ENCODE peak calls at places on chromosome 10, in four cellular contexts. One of them, this sample, is unnamed.

GRCh38 chr10:71707240-71707789 is 12.3 kb downstream of the C10orf105 start:
- DNase-seq in T-cell: no peak
- DNase-seq in heart left ventricle: no peak
- DNase-seq in activated T-cell treated with anti-CD3 and anti-CD28 coated beads, Interleukin-2, amount 50 U/mL, for 48 hours: no peak
- DNase-seq in this sample: no peak

GRCh38 chr10:69769395-69769989 is 32.2 kb upstream of the COL13A1 start:
- DNase-seq in heart left ventricle: peak
- DNase-seq in activated T-cell treated with anti-CD3 and anti-CD28 coated beads, Interleukin-2, amount 50 U/mL, for 48 hours: no peak
- DNase-seq in T-cell: no peak
- DNase-seq in this sample: no peak

GRCh38 chr10:5317547-5318107 is 47.1 kb upstream of the UCN3 start:
- DNase-seq in T-cell: peak
- DNase-seq in heart left ventricle: no peak
- DNase-seq in activated T-cell treated with anti-CD3 and anti-CD28 coated beads, Interleukin-2, amount 50 U/mL, for 48 hours: peak
- DNase-seq in this sample: no peak

GRCh38 chr10:86757110-86757790 is 831 bp downstream of the BMPR1A start:
- DNase-seq in heart left ventricle: peak
- DNase-seq in activated T-cell treated with anti-CD3 and anti-CD28 coated beads, Interleukin-2, amount 50 U/mL, for 48 hours: peak
- DNase-seq in T-cell: peak
- DNase-seq in this sample: peak

GRCh38 chr10:33539137-33539536 is 204.7 kb upstream of the NRP1 start:
- DNase-seq in T-cell: no peak
- DNase-seq in activated T-cell treated with anti-CD3 and anti-CD28 coated beads, Interleukin-2, amount 50 U/mL, for 48 hours: no peak
- DNase-seq in heart left ventricle: no peak
- DNase-seq in this sample: no peak

GRCh38 chr10:31939797-31940708 is 11.4 kb upstream of the ARHGAP12 start:
- DNase-seq in activated T-cell treated with anti-CD3 and anti-CD28 coated beads, Interleukin-2, amount 50 U/mL, for 48 hours: no peak
- DNase-seq in heart left ventricle: no peak
- DNase-seq in T-cell: no peak
- DNase-seq in this sample: no peak

GRCh38 chr10:73459683-73460314 is 26.4 kb upstream of the MSS51 start:
- DNase-seq in activated T-cell treated with anti-CD3 and anti-CD28 coated beads, Interleukin-2, amount 50 U/mL, for 48 hours: no peak
- DNase-seq in heart left ventricle: no peak
- DNase-seq in T-cell: no peak
- DNase-seq in this sample: no peak

GRCh38 chr10:115829501-115830215 is 443.3 kb downstream of the GFRA1 start:
- DNase-seq in heart left ventricle: no peak
- DNase-seq in activated T-cell treated with anti-CD3 and anti-CD28 coated beads, Interleukin-2, amount 50 U/mL, for 48 hours: no peak
- DNase-seq in T-cell: no peak
- DNase-seq in this sample: no peak

GRCh38 chr10:47028466-47028865 is 117.2 kb downstream of the PTPN20 start:
- DNase-seq in activated T-cell treated with anti-CD3 and anti-CD28 coated beads, Interleukin-2, amount 50 U/mL, for 48 hours: no peak
- DNase-seq in heart left ventricle: peak
- DNase-seq in T-cell: no peak
- DNase-seq in this sample: peak

GRCh38 chr10:24952146-24952700 is at the start of gene PRTFDC1:
- DNase-seq in activated T-cell treated with anti-CD3 and anti-CD28 coated beads, Interleukin-2, amount 50 U/mL, for 48 hours: peak
- DNase-seq in heart left ventricle: peak
- DNase-seq in T-cell: peak
- DNase-seq in this sample: peak

GRCh38 chr10:68345621-68346020 is 12.9 kb upstream of the PBLD start:
- DNase-seq in activated T-cell treated with anti-CD3 and anti-CD28 coated beads, Interleukin-2, amount 50 U/mL, for 48 hours: no peak
- DNase-seq in heart left ventricle: no peak
- DNase-seq in T-cell: no peak
- DNase-seq in this sample: no peak

GRCh38 chr10:78925800-78926319 is 142.9 kb upstream of the ZMIZ1 start:
- DNase-seq in activated T-cell treated with anti-CD3 and anti-CD28 coated beads, Interleukin-2, amount 50 U/mL, for 48 hours: no peak
- DNase-seq in T-cell: no peak
- DNase-seq in heart left ventricle: no peak
- DNase-seq in this sample: no peak

GRCh38 chr10:91796332-91797076 is 1.7 kb upstream of the TNKS2 start:
- DNase-seq in heart left ventricle: peak
- DNase-seq in T-cell: peak
- DNase-seq in activated T-cell treated with anti-CD3 and anti-CD28 coated beads, Interleukin-2, amount 50 U/mL, for 48 hours: peak
- DNase-seq in this sample: peak

GRCh38 chr10:46251857-46252847 is 34.6 kb upstream of the ANTXRL start:
- DNase-seq in T-cell: no peak
- DNase-seq in heart left ventricle: peak
- DNase-seq in activated T-cell treated with anti-CD3 and anti-CD28 coated beads, Interleukin-2, amount 50 U/mL, for 48 hours: no peak
- DNase-seq in this sample: no peak

GRCh38 chr10:26486985-26487850 is 49.1 kb downstream of the APBB1IP start:
- DNase-seq in heart left ventricle: no peak
- DNase-seq in T-cell: peak
- DNase-seq in activated T-cell treated with anti-CD3 and anti-CD28 coated beads, Interleukin-2, amount 50 U/mL, for 48 hours: peak
- DNase-seq in this sample: no peak

GRCh38 chr10:48731654-48732053 is 47.0 kb downstream of the WDFY4 start:
- DNase-seq in T-cell: no peak
- DNase-seq in heart left ventricle: no peak
- DNase-seq in activated T-cell treated with anti-CD3 and anti-CD28 coated beads, Interleukin-2, amount 50 U/mL, for 48 hours: no peak
- DNase-seq in this sample: no peak

GRCh38 chr10:122461729-122462532 is 578 bp downstream of the HTRA1 start:
- DNase-seq in heart left ventricle: no peak
- DNase-seq in activated T-cell treated with anti-CD3 and anti-CD28 coated beads, Interleukin-2, amount 50 U/mL, for 48 hours: no peak
- DNase-seq in T-cell: no peak
- DNase-seq in this sample: no peak

GRCh38 chr10:121732676-121733445 is 134.6 kb upstream of the FGFR2 start:
- DNase-seq in activated T-cell treated with anti-CD3 and anti-CD28 coated beads, Interleukin-2, amount 50 U/mL, for 48 hours: no peak
- DNase-seq in T-cell: no peak
- DNase-seq in heart left ventricle: no peak
- DNase-seq in this sample: no peak

GRCh38 chr10:62554632-62555199 is 180.5 kb downstream of the ZNF365 start:
- DNase-seq in activated T-cell treated with anti-CD3 and anti-CD28 coated beads, Interleukin-2, amount 50 U/mL, for 48 hours: no peak
- DNase-seq in heart left ventricle: no peak
- DNase-seq in T-cell: no peak
- DNase-seq in this sample: peak

GRCh38 chr10:37732685-37733084 is 124.7 kb downstream of the ZNF248 start:
- DNase-seq in activated T-cell treated with anti-CD3 and anti-CD28 coated beads, Interleukin-2, amount 50 U/mL, for 48 hours: no peak
- DNase-seq in T-cell: no peak
- DNase-seq in heart left ventricle: no peak
- DNase-seq in this sample: no peak

GRCh38 chr10:66680886-66681285 is 244.9 kb upstream of the LRRTM3 start:
- DNase-seq in T-cell: no peak
- DNase-seq in heart left ventricle: no peak
- DNase-seq in activated T-cell treated with anti-CD3 and anti-CD28 coated beads, Interleukin-2, amount 50 U/mL, for 48 hours: no peak
- DNase-seq in this sample: no peak

GRCh38 chr10:28492556-28492955 is 40.4 kb upstream of the WAC start:
- DNase-seq in T-cell: no peak
- DNase-seq in activated T-cell treated with anti-CD3 and anti-CD28 coated beads, Interleukin-2, amount 50 U/mL, for 48 hours: no peak
- DNase-seq in heart left ventricle: no peak
- DNase-seq in this sample: no peak

GRCh38 chr10:62038609-62039190 is 137.2 kb downstream of the ARID5B start:
- DNase-seq in activated T-cell treated with anti-CD3 and anti-CD28 coated beads, Interleukin-2, amount 50 U/mL, for 48 hours: peak
- DNase-seq in T-cell: peak
- DNase-seq in heart left ventricle: peak
- DNase-seq in this sample: peak

GRCh38 chr10:80158598-80159127 is 26.1 kb downstream of the PLAC9 start:
- DNase-seq in heart left ventricle: peak
- DNase-seq in T-cell: no peak
- DNase-seq in activated T-cell treated with anti-CD3 and anti-CD28 coated beads, Interleukin-2, amount 50 U/mL, for 48 hours: no peak
- DNase-seq in this sample: no peak

GRCh38 chr10:129101232-129101980 is 365.6 kb upstream of the MGMT start:
- DNase-seq in activated T-cell treated with anti-CD3 and anti-CD28 coated beads, Interleukin-2, amount 50 U/mL, for 48 hours: no peak
- DNase-seq in heart left ventricle: no peak
- DNase-seq in T-cell: peak
- DNase-seq in this sample: no peak

This sample was measured in WERI-Rb-1.